ENCODE peak calls at places on chromosomes 4 and X, in six cellular contexts. C is lower leg skin, O is heart right ventricle, S is cardiac muscle cell, D is fibroblast of mammary gland, J is psoas muscle. I is an unnamed sample.

GRCh38 chr4:69831270-69831627 is 28.7 kb downstream of the SULT1E1 start:
- DNase-seq in C (no peak), O (no peak), S (no peak), D (no peak), J (no peak), I (no peak)

GRCh38 chr4:48968814-48969213 is 17.3 kb upstream of the CWH43 start:
- DNase-seq in C (no peak), O (no peak), S (peak), D (peak), J (no peak), I (no peak)

GRCh38 chrX:2360731-2361130 is 140.0 kb downstream of the DHRSX start:
- DNase-seq in C (no peak), O (no peak), S (peak), D (no peak), J (no peak), I (no peak)

GRCh38 chr4:155590751-155591150 is 75.9 kb upstream of the GUCY1A1 start:
- DNase-seq in C (no peak), O (no peak), S (no peak), D (no peak), J (no peak), I (no peak)

GRCh38 chr4:114151-114550 is 10.2 kb upstream of the ZNF718 start:
- DNase-seq in C (no peak), O (no peak), S (no peak), D (no peak), J (no peak), I (no peak)

GRCh38 chr4:4362991-4363697 is 23.8 kb upstream of the NSG1 start:
- DNase-seq in C (no peak), O (no peak), S (no peak), D (no peak), J (no peak), I (no peak)

GRCh38 chrX:140164383-140164782 is 199.1 kb upstream of the CXorf66 start:
- DNase-seq in C (no peak), O (no peak), S (no peak), D (no peak), J (no peak), I (no peak)

GRCh38 chrX:65589304-65589703 is 54.7 kb upstream of the LAS1L start:
- DNase-seq in C (peak), O (no peak), S (no peak), D (no peak), J (no peak), I (no peak)

GRCh38 chr4:24991015-24991414 is 39.7 kb downstream of the LGI2 start:
- DNase-seq in C (no peak), O (peak), S (peak), D (peak), J (no peak), I (no peak)

GRCh38 chrX:47623540-47624027 is 3.9 kb upstream of the SYN1 start:
- DNase-seq in C (no peak), O (peak), S (peak), D (peak), J (no peak), I (no peak)

GRCh38 chrX:18047440-18047940 is 173.2 kb downstream of the BEND2 start:
- DNase-seq in C (no peak), O (no peak), S (no peak), D (no peak), J (no peak), I (no peak)

GRCh38 chr4:189773909-189774308 is 166.8 kb upstream of the FRG1 start:
- DNase-seq in C (no peak), O (no peak), S (no peak), D (no peak), J (no peak), I (no peak)

GRCh38 chrX:124573458-124573857 is 227.1 kb downstream of the SH2D1A start:
- DNase-seq in C (no peak), O (no peak), S (peak), D (peak), J (no peak), I (no peak)

DNA sequence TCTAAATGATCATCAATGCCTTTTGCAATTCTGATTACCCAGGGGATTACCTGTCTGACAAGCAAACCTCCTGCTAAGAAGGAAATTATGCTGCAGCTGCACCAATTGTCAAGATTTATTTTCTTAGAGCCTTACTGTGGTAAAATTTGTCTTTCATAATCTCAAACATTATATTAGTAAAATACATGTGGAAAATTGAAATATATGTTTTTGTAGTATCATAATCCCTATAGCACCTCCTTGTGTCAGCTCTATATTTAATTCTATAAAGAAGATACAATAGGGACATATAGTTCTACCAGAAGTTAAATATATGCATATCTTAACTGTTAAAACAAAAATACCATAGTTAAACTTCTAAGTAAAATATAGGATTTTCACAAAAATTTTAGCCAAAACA is 655.6 kb upstream of the PCDH10 start:
- DNase-seq in C (no peak), O (no peak), S (no peak), D (no peak), J (no peak), I (no peak)
- TF ChIP-seq CTCF in C (no peak), O (no peak), S (no peak), D (no peak), J (no peak), I (no peak)

GRCh38 chr4:7196283-7196651 is 3.9 kb downstream of the SORCS2 start:
- DNase-seq in C (no peak), O (no peak), S (no peak), D (no peak), J (no peak), I (no peak)

GRCh38 chr4:7196731-7197130 is 4.4 kb downstream of the SORCS2 start:
- DNase-seq in C (peak), O (no peak), S (no peak), D (no peak), J (no peak), I (no peak)

GRCh38 chr4:7194251-7195137 is 2.2 kb downstream of the SORCS2 start:
- DNase-seq in C (peak), O (no peak), S (peak), D (peak), J (peak), I (no peak)

GRCh38 chr4:7195138-7195510 is 2.8 kb downstream of the SORCS2 start:
- DNase-seq in C (peak), O (no peak), S (no peak), D (no peak), J (no peak), I (no peak)

DNA sequence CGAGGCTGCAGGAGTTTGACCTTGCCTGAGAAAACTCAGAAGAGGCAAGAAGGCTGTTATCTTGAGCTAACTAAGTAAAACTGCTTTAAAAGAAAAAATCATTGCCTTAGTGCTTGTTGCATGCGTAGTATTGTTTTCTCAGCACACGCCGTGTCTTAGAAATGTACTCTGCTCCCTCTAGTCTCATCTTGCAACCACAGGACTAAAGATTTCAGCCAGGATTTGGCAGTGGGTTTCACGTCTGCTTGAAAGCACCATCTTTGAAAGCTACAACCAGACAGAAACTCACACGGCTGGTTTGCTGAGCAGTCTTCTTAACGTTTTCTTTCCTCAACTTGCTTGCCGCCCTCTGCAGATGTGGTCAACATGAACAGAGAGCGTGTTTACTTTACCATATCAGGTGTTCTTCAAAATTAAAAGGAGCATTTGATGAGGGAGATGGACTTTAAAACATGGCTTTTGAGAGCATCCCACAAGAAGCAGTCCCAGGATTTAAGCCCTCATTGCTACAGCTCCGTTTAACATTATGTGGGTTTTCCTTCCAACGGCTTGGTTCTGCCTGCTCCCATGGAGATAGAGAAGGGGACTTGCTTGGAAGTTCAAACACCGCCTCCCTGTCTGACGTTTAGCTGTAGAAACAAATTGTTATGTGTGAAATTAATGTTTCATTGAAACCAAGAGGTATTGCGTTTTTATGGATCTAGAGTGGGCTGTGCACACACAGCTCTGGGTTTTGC is 3.4 kb downstream of the SORCS2 start:
- DNase-seq in C (peak), O (no peak), S (peak), D (peak), J (no peak), I (no peak)
- H3K4me3 ChIP-seq in C (no peak), O (no peak), S (no peak), D (no peak), J (no peak), I (no peak)

GRCh38 chrX:11541510-11541909 is 124.2 kb downstream of the ARHGAP6 start:
- DNase-seq in C (no peak), O (no peak), S (peak), D (no peak), J (no peak), I (no peak)

GRCh38 chrX:11537141-11537540 is 128.6 kb downstream of the ARHGAP6 start:
- DNase-seq in C (no peak), O (no peak), S (no peak), D (no peak), J (peak), I (no peak)

GRCh38 chrX:11535156-11535919 is 130.4 kb downstream of the ARHGAP6 start:
- DNase-seq in C (no peak), O (no peak), S (no peak), D (peak), J (no peak), I (no peak)

GRCh38 chrX:11543249-11543648 is 122.5 kb downstream of the ARHGAP6 start:
- DNase-seq in C (no peak), O (no peak), S (no peak), D (no peak), J (no peak), I (no peak)

DNA sequence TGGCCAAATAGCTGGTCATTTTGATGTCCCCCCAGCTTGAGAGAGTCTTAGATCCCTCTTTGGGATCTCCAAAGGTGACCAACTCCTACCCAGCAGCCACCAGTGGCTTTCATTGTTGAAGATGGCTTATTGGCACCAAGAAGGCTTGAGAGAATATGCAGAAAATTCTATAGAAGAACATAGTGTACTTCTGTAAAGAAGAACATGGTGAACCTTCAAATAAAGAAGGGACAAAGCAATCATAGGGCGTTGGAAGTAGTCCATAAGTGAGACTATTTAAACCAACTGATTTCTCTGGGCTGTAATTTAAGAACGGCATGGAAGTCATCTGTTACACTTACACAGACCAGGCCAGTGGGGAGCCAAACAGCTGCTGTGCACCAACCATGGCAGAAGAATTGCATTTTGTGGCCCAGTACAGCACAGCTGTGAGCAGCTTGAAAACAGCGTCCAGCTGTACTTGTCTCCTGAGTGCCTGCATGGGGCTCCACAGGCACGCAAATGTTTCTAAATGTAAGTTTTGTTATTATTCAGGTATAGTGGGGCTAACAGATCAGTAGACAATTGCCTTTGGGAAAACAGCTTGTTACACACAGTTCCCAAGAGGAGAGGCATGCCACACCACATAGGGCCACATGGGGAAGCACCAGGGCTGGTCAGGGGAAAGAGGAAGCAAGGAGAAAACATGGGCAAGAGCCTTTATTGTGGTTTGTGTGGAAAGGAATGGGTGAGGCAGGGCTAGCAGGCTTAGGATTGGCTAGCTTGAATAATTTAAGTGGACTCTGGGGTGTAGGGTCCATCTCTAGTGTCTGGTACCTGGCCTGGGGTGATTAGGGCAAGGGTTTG is 125.0 kb downstream of the ARHGAP6 start:
- DNase-seq in C (no peak), O (peak), S (peak), D (no peak), J (peak), I (no peak)
- TF ChIP-seq CTCF in C (no peak), O (no peak), S (peak), D (peak), J (peak), I (no peak)

DNA sequence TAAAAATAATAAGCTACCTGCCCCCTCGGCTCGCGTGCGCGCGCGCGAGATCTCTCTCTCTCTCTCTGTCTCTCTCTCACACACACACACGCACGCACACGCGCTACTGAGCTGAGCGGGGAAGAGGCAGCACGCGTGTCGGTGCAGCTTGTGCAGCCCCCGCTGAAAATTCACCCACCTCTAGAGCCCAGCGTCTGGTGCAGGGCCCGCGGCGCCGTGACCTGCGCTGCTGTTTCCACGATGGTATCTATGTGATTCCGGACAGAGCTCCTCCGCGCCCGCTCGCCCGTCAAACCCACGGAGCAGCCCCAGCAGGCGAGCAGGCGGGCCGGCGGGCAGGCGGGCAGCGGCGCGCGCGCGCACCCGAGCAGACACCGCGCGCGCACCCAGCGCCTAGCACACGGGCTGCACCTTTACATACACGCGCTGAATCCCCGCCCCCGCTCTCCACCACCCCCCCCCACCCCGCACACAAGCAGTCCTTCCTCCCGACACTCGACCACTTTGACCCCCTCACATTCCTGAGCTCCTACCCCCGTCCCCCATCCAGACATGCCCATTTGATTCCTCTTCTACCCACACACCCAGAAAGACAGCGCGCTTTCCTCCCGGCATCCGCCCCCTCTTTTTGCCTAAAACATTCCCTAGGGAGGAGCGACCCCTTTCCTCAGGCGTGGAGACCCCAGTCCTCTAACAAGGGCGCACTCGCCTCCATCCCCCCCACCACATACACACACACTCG is 1.0 kb downstream of the SLITRK4 start:
- DNase-seq in C (no peak), O (no peak), S (peak), D (no peak), J (no peak), I (no peak)
- H3K4me3 ChIP-seq in C (no peak), O (peak), S (peak), D (no peak), J (peak), I (no peak)

DNA sequence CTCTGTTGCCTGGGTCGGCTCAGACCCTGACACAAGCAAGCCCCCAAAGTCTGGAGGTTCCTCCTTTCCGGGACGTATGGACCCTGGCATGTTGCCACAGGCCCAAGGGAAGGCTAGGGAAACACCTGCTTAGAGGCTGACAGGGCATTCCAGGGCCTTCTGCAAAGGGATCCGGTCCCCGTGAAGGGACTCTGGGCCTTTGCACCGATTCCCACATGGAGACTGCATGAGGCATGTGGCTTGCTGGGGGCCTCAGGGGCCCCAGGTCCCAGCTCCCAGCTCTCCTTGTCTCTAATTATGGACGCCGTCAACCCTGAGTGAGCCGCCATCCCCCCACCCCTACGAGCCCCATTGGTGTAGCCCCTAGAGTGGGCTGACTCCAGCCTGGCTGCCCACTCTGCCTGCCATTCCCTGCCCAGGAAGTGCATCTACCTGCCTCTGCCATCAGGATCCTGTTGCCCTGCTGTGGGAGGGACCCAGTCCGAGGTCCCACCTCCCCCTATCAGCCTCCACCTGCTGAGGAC is 4.2 kb upstream of the RGS12 start:
- DNase-seq in C (peak), O (no peak), S (no peak), D (no peak), J (no peak), I (no peak)
- TF ChIP-seq CTCF in C (no peak), O (no peak), S (no peak), D (no peak), J (no peak), I (no peak)

GRCh38 chr4:173520921-173521473 is 9.0 kb downstream of the HAND2 start:
- DNase-seq in C (peak), O (no peak), S (no peak), D (no peak), J (no peak), I (no peak)
- H3K4me3 ChIP-seq in C (no peak), O (peak), S (peak), D (no peak), J (peak), I (no peak)

GRCh38 chr4:16752150-16752549 is 146.3 kb downstream of the LDB2 start:
- DNase-seq in C (no peak), O (no peak), S (peak), D (peak), J (no peak), I (no peak)
- TF ChIP-seq CTCF in C (no peak), O (peak), S (peak), D (peak), J (no peak), I (peak)

GRCh38 chr4:116223059-116223732 is 862.2 kb downstream of the TRAM1L1 start:
- DNase-seq in C (no peak), O (no peak), S (no peak), D (no peak), J (peak), I (no peak)
- H3K4me3 ChIP-seq in C (no peak), O (no peak), S (no peak), D (no peak), J (no peak), I (no peak)

GRCh38 chr4:125317526-125317880 is 2.7 kb downstream of the FAT4 start:
- DNase-seq in C (peak), O (peak), S (peak), D (peak), J (peak), I (no peak)

GRCh38 chr4:125315571-125316390 is 1.0 kb downstream of the FAT4 start:
- DNase-seq in C (peak), O (peak), S (peak), D (peak), J (peak), I (no peak)

GRCh38 chr4:125316391-125316780 is 1.6 kb downstream of the FAT4 start:
- DNase-seq in C (peak), O (peak), S (peak), D (no peak), J (peak), I (no peak)

GRCh38 chr4:125314676-125315570 is at the start of gene FAT4:
- DNase-seq in C (peak), O (peak), S (peak), D (peak), J (peak), I (peak)

DNA sequence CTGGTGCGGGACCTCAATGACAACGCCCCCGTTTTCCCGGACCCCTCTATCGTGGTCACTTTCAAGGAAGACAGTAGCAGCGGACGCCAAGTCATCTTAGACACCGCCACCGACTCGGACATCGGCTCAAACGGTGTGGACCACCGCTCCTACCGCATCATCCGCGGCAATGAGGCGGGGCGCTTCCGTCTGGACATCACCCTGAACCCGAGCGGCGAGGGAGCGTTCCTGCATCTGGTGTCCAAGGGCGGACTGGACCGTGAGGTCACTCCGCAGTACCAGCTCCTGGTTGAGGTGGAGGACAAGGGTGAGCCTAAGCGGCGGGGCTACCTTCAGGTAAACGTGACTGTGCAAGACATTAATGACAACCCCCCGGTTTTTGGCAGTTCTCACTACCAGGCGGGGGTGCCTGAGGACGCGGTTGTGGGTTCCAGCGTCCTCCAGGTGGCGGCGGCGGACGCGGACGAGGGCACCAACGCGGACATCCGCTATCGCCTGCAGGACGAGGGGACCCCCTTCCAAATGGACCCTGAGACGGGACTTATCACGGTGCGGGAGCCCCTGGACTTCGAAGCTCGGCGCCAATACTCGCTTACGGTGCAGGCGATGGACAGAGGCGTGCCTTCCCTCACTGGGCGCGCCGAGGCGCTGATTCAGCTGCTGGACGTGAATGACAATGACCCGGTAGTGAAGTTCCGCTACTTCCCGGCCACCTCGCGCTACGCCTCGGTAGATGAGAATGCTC is 2.2 kb downstream of the FAT4 start:
- DNase-seq in C (peak), O (peak), S (peak), D (peak), J (peak), I (no peak)
- TF ChIP-seq CTCF in C (no peak), O (peak), S (peak), D (peak), J (no peak), I (no peak)